ENCODE peak calls at places on chromosomes 16 and 17, in five cellular contexts. I is adrenal gland, S is PC-9, U is uterus, Y is heart left ventricle. E is an unnamed sample. For H3K4me1, the result is how much of the 10 kb centered on the place peaks cover.

GRCh38 chr17:29642171-29642611 is 19.5 kb upstream of the CORO6 start:
- DNase-seq in I (no peak), S (no peak), U (no peak), Y (no peak), E (peak)

GRCh38 chr16:57314161-57314785 is 29.8 kb upstream of the PLLP start:
- DNase-seq in I (no peak), S (no peak), U (no peak), Y (no peak), E (no peak)

GRCh38 chr17:79042421-79043190 is 18.6 kb downstream of the C1QTNF1 start:
- DNase-seq in I (peak), S (peak), U (peak), Y (peak), E (peak)

GRCh38 chr17:75832164-75832651 is 12.0 kb downstream of the UNC13D start:
- DNase-seq in I (peak), S (no peak), U (peak), Y (no peak), E (no peak)

GRCh38 chr17:752002-752619 is at the start of gene GEMIN4:
- DNase-seq in I (peak), S (peak), U (peak), Y (peak), E (peak)

GRCh38 chr17:81329279-81329926 is 34.3 kb upstream of the SLC38A10 start:
- DNase-seq in I (peak), S (peak), U (peak), Y (peak), E (peak)

GRCh38 chr16:19817122-19817521 is 67.5 kb downstream of the GPRC5B start:
- DNase-seq in I (no peak), S (no peak), U (no peak), Y (no peak), E (no peak)

GRCh38 chr17:38747385-38748328 is 479 bp downstream of the PCGF2 start:
- DNase-seq in I (peak), S (no peak), U (peak), Y (peak), E (peak)

GRCh38 chr17:82709676-82710498 is 6.6 kb upstream of the FN3KRP start:
- DNase-seq in I (no peak), S (no peak), U (no peak), Y (no peak), E (no peak)

GRCh38 chr17:47611372-47612350 is 38.1 kb upstream of the KPNB1 start:
- DNase-seq in I (no peak), S (no peak), U (no peak), Y (no peak), E (no peak)

GRCh38 chr17:64386412-64387144 is 4.1 kb downstream of the PECAM1 start:
- DNase-seq in I (no peak), S (no peak), U (no peak), Y (no peak), E (no peak)

GRCh38 chr17:15651001-15651582 is 31.6 kb upstream of the FBXW10B start:
- DNase-seq in I (peak), S (peak), U (no peak), Y (no peak), E (peak)

DNA sequence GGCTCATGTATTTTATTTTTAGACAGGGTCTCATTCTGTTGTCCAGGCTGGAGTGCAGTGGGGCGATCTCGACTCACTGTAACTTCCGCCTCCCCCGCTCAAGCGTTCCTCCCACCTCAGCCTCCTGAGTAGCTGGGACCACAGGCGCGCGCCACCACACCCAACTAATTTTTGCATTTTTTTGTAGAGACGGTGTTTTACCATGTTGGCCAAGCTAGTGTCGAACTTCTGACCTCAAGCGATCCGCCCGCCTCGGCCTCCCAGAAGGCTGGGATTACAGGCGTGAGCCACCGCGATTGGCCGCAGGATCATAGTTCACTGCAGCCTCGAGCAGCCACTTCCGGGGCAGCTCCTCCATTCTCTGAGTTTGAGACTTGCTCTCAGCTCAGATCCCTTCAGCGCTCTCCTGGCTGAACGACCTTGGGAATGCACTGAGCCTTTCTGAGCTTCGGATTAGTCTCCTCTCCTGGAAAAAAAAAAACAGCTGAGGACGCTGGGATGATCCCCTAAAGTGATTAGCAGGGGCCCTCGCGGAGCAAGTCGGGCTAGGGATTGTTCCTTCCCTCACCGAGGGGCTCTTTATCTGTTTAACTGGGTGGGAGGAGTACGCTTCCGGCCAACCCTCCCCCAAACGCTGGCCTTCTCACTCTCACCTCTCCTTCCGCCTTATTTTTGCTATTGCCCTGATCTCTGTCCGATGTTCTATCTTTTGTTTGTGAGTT is 1.1 kb upstream of the PKMYT1 start:
- DNase-seq in I (peak), S (no peak), U (no peak), Y (peak), E (no peak)
- H3K4me1 ChIP-seq in I (under half), S (under half), U (under half), Y (under half), E (under half)

GRCh38 chr17:40866838-40867237 is at the start of gene KRT12:
- DNase-seq in I (no peak), S (no peak), U (no peak), Y (no peak), E (no peak)

GRCh38 chr17:40857535-40857934 is 9.5 kb downstream of the KRT12 start:
- DNase-seq in I (no peak), S (no peak), U (no peak), Y (no peak), E (no peak)

GRCh38 chr17:40864661-40865380 is 2.2 kb downstream of the KRT12 start:
- DNase-seq in I (peak), S (no peak), U (no peak), Y (no peak), E (no peak)

GRCh38 chr17:40859536-40859935 is 7.5 kb downstream of the KRT12 start:
- DNase-seq in I (no peak), S (no peak), U (no peak), Y (no peak), E (no peak)

GRCh38 chr17:40862985-40863733 is 3.9 kb downstream of the KRT12 start:
- DNase-seq in I (no peak), S (no peak), U (no peak), Y (no peak), E (no peak)
- TF ChIP-seq CTCF in I (no peak), S (no peak), U (no peak), Y (no peak), E (no peak)

GRCh38 chr16:51441331-51441730 is 290.3 kb upstream of the SALL1 start:
- DNase-seq in I (no peak), S (no peak), U (no peak), Y (no peak), E (no peak)

GRCh38 chr16:51440096-51440495 is 289.0 kb upstream of the SALL1 start:
- DNase-seq in I (no peak), S (no peak), U (no peak), Y (no peak), E (no peak)

GRCh38 chr16:51445250-51445649 is 294.2 kb upstream of the SALL1 start:
- DNase-seq in I (no peak), S (no peak), U (no peak), Y (no peak), E (no peak)

GRCh38 chr16:51442140-51442539 is 291.1 kb upstream of the SALL1 start:
- DNase-seq in I (no peak), S (no peak), U (no peak), Y (no peak), E (no peak)
- H3K4me1 ChIP-seq in I (under half), S (under half), U (under half), Y (under half), E (under half)

GRCh38 chr16:82660966-82661365 is 34.2 kb downstream of the CDH13 start:
- DNase-seq in I (no peak), S (no peak), U (no peak), Y (no peak), E (no peak)
- TF ChIP-seq CTCF in I (no peak), S (no peak), U (no peak), Y (no peak), E (no peak)

DNA sequence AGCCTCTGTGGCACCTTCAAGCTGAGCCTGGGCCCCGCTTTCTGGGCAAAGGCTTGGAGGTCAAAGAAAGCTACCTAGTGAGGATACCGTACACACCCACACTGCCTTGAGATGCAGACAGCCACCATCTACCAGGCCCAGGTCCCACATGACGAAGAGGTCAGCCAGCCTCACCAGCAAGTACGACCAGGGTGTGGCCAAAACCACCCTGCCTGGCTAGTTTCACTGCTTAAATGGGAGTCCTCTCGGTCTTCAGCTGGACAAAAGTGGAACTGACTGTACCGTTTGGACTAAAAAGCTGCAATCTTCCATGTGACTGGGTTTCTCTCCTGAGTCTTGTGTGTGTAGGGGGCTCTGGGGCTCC is 21.6 kb downstream of the VASN start:
- DNase-seq in I (no peak), S (peak), U (no peak), Y (peak), E (peak)
- H3K4me1 ChIP-seq in I (under half), S (under half), U (under half), Y (under half), E (under half)

GRCh38 chr17:7889166-7889584 is 586 bp downstream of the CHD3 start:
- DNase-seq in I (peak), S (peak), U (peak), Y (peak), E (peak)
- TF ChIP-seq CTCF in I (peak), S (peak), U (peak), Y (peak), E (peak)

E was measured in thyroid gland.